ENCODE peak calls at places on chromosomes 6 and 20, in six cellular contexts. K, P, U, J, E and B are unnamed samples.

GRCh38 chr20:53806683-53807401 is 213.2 kb upstream of the ZNF217 start:
- DNase-seq in K (no peak), P (no peak), U (no peak), J (no peak), E (no peak), B (no peak)

GRCh38 chr6:129801909-129802308 is 59.2 kb downstream of the TMEM244 start:
- DNase-seq in K (no peak), P (no peak), U (no peak), J (no peak), E (no peak), B (peak)

GRCh38 chr20:31860431-31861345 is 9.6 kb downstream of the DUSP15 start:
- DNase-seq in K (no peak), P (no peak), U (peak), J (no peak), E (no peak), B (peak)

GRCh38 chr20:4973330-4974097 is 27.8 kb downstream of the SLC23A2 start:
- DNase-seq in K (peak), P (peak), U (peak), J (peak), E (peak), B (peak)

GRCh38 chr6:14984454-14984853 is 261.4 kb upstream of the JARID2 start:
- DNase-seq in K (no peak), P (peak), U (peak), J (peak), E (no peak), B (peak)

GRCh38 chr20:44637490-44638372 is 13.8 kb downstream of the ADA start:
- DNase-seq in K (no peak), P (no peak), U (no peak), J (no peak), E (no peak), B (no peak)

GRCh38 chr6:140909156-140909555 is 1223.6 kb upstream of the GJE1 start:
- DNase-seq in K (no peak), P (no peak), U (no peak), J (peak), E (peak), B (peak)

GRCh38 chr6:145736854-145737181 is 1.5 kb upstream of the EPM2A start:
- DNase-seq in K (no peak), P (no peak), U (no peak), J (peak), E (peak), B (peak)

GRCh38 chr6:62393608-62394007 is 107.6 kb upstream of the KHDRBS2 start:
- DNase-seq in K (no peak), P (no peak), U (no peak), J (no peak), E (no peak), B (no peak)

GRCh38 chr20:35146299-35146921 is 726 bp downstream of the EDEM2 start:
- DNase-seq in K (peak), P (no peak), U (peak), J (no peak), E (no peak), B (peak)

GRCh38 chr20:22581437-22582385 is 2.7 kb downstream of the FOXA2 start:
- DNase-seq in K (no peak), P (no peak), U (no peak), J (no peak), E (no peak), B (no peak)

GRCh38 chr6:129135421-129135820 is 252.5 kb downstream of the LAMA2 start:
- DNase-seq in K (no peak), P (no peak), U (no peak), J (peak), E (no peak), B (no peak)

GRCh38 chr6:111727041-111727440 is 121.4 kb upstream of the TRAF3IP2 start:
- DNase-seq in K (no peak), P (no peak), U (no peak), J (no peak), E (peak), B (peak)

GRCh38 chr6:155108070-155108815 is 113.1 kb downstream of the TIAM2 start:
- DNase-seq in K (no peak), P (no peak), U (no peak), J (no peak), E (no peak), B (no peak)

GRCh38 chr20:57851786-57852185 is 142.0 kb upstream of the PMEPA1 start:
- DNase-seq in K (no peak), P (no peak), U (no peak), J (no peak), E (no peak), B (peak)

GRCh38 chr6:155543141-155543870 is 87.7 kb upstream of the NOX3 start:
- DNase-seq in K (no peak), P (no peak), U (no peak), J (no peak), E (no peak), B (no peak)

GRCh38 chr20:10328897-10329255 is 105.1 kb downstream of the MKKS start:
- DNase-seq in K (no peak), P (no peak), U (no peak), J (no peak), E (no peak), B (no peak)

GRCh38 chr6:30894381-30894780 is 10.1 kb downstream of the DDR1 start:
- DNase-seq in K (no peak), P (no peak), U (no peak), J (no peak), E (no peak), B (no peak)

GRCh38 chr20:45783656-45784294 is 7.9 kb downstream of the WFDC3 start:
- DNase-seq in K (no peak), P (peak), U (peak), J (no peak), E (no peak), B (no peak)

GRCh38 chr6:11331136-11331535 is 98.7 kb upstream of the NEDD9 start:
- DNase-seq in K (no peak), P (no peak), U (no peak), J (no peak), E (no peak), B (no peak)

GRCh38 chr20:14127831-14128230 is 132.5 kb downstream of the MACROD2 start:
- DNase-seq in K (no peak), P (no peak), U (no peak), J (no peak), E (no peak), B (no peak)

GRCh38 chr20:45919536-45919933 is 7.6 kb upstream of the PLTP start:
- DNase-seq in K (no peak), P (no peak), U (peak), J (peak), E (peak), B (peak)

GRCh38 chr6:67679566-67680296 is 955.4 kb upstream of the ADGRB3 start:
- DNase-seq in K (no peak), P (no peak), U (no peak), J (no peak), E (no peak), B (no peak)

GRCh38 chr6:75275067-75275466 is 9.5 kb downstream of the TMEM30A start:
- DNase-seq in K (no peak), P (no peak), U (no peak), J (peak), E (peak), B (peak)

GRCh38 chr20:38770970-38771369 is 22.7 kb downstream of the ACTR5 start:
- DNase-seq in K (no peak), P (no peak), U (no peak), J (no peak), E (no peak), B (no peak)

GRCh38 chr6:131398176-131398575 is 174.8 kb upstream of the ARG1 start:
- DNase-seq in K (no peak), P (no peak), U (no peak), J (no peak), E (no peak), B (no peak)

GRCh38 chr6:110485461-110485860 is 9.0 kb upstream of the SLC22A16 start:
- DNase-seq in K (no peak), P (no peak), U (no peak), J (no peak), E (no peak), B (no peak)

GRCh38 chr6:38806271-38806670 is 91.2 kb downstream of the DNAH8 start:
- DNase-seq in K (no peak), P (no peak), U (no peak), J (no peak), E (no peak), B (no peak)

GRCh38 chr20:17957505-17958325 is 10.9 kb downstream of the SNX5 start:
- DNase-seq in K (no peak), P (no peak), U (no peak), J (no peak), E (peak), B (no peak)

GRCh38 chr6:27889275-27889627 is 22.9 kb downstream of the OR2B2 start:
- DNase-seq in K (no peak), P (no peak), U (no peak), J (peak), E (no peak), B (peak)
- H3K4me3 ChIP-seq in K (no peak), P (no peak), U (no peak), J (no peak), E (no peak), B (no peak)

GRCh38 chr6:132936641-132937040 is 122.3 kb downstream of the RPS12 start:
- DNase-seq in K (no peak), P (no peak), U (no peak), J (no peak), E (no peak), B (no peak)

GRCh38 chr6:132932566-132932965 is 118.2 kb downstream of the RPS12 start:
- DNase-seq in K (no peak), P (no peak), U (no peak), J (no peak), E (no peak), B (no peak)

GRCh38 chr6:132934496-132934895 is 120.1 kb downstream of the RPS12 start:
- DNase-seq in K (no peak), P (no peak), U (no peak), J (peak), E (peak), B (peak)

GRCh38 chr6:132933085-132933484 is 118.7 kb downstream of the RPS12 start:
- DNase-seq in K (no peak), P (no peak), U (no peak), J (no peak), E (no peak), B (no peak)

GRCh38 chr6:132937466-132937906 is 123.1 kb downstream of the RPS12 start:
- DNase-seq in K (no peak), P (peak), U (no peak), J (peak), E (peak), B (peak)
- TF ChIP-seq CTCF in K (no peak), P (no peak), U (no peak), J (peak), E (peak), B (peak)

GRCh38 chr20:59039233-59039632 is 3.4 kb downstream of the PRELID3B start:
- DNase-seq in K (no peak), P (no peak), U (no peak), J (peak), E (peak), B (peak)

GRCh38 chr20:59042796-59043621 is 423 bp upstream of the PRELID3B start:
- DNase-seq in K (peak), P (peak), U (peak), J (peak), E (peak), B (peak)

GRCh38 chr20:59042151-59042795 is at the start of gene PRELID3B:
- DNase-seq in K (no peak), P (peak), U (peak), J (peak), E (peak), B (peak)

GRCh38 chr20:59043698-59044097 is 1.1 kb upstream of the PRELID3B start:
- DNase-seq in K (no peak), P (no peak), U (no peak), J (no peak), E (peak), B (peak)

GRCh38 chr20:59040682-59041081 is 1.9 kb downstream of the PRELID3B start:
- DNase-seq in K (no peak), P (no peak), U (no peak), J (no peak), E (no peak), B (no peak)
- H3K4me3 ChIP-seq in K (no peak), P (no peak), U (no peak), J (no peak), E (no peak), B (no peak)

GRCh38 chr6:36836091-36836770 is 3.0 kb downstream of the CPNE5 start:
- DNase-seq in K (no peak), P (no peak), U (no peak), J (no peak), E (no peak), B (no peak)
- TF ChIP-seq CTCF in K (no peak), P (no peak), U (no peak), J (no peak), E (no peak), B (no peak)

DNA sequence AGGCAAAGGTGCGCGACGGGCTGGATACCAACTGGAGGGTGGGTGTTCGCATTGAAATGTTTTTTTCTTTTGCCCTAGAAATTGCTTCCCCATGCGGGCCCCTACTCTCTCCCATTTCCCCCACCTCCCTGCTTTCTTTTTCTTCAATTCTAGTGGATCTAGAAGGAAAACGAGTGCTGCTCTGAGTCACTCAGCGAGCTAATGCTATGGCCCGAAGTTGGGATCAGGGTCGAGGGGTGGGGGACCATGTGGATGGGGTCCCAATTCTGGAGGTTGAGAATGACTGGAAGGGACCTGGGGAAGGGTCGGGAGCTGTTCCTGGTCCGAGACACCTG is 71.5 kb downstream of the SOX4 start:
- DNase-seq in K (no peak), P (no peak), U (no peak), J (no peak), E (no peak), B (peak)
- H3K4me3 ChIP-seq in K (no peak), P (peak), U (peak), J (peak), E (peak), B (peak)

GRCh38 chr6:109236140-109237081 is 141.1 kb downstream of the CEP57L1 start:
- DNase-seq in K (peak), P (no peak), U (peak), J (no peak), E (no peak), B (no peak)
- TF ChIP-seq CTCF in K (no peak), P (no peak), U (peak), J (no peak), E (no peak), B (no peak)